ENCODE peak calls at places on chromosomes 7 and 10, in eight cellular contexts. R, K, O, A, B, J, E and W are unnamed samples.

GRCh38 chr7:11341285-11341944 is 367.7 kb downstream of the PHF14 start:
- DNase-seq in K (peak), R (peak), A (peak), E (no peak), B (peak), J (no peak), O (peak), W (peak)

GRCh38 chr10:117241541-117242462 is 888 bp downstream of the SLC18A2 start:
- DNase-seq in A (no peak), K (no peak), O (no peak), B (no peak), E (peak), R (peak), J (no peak), W (no peak)

GRCh38 chr10:121596668-121597503 is 1.4 kb downstream of the FGFR2 start:
- DNase-seq in A (peak), O (peak), R (no peak), B (no peak), J (no peak), E (peak), K (no peak), W (no peak)

GRCh38 chr10:24849537-24850299 is 102.7 kb downstream of the PRTFDC1 start:
- DNase-seq in A (no peak), E (peak), K (no peak), B (no peak), R (no peak), J (no peak), O (peak), W (no peak)

GRCh38 chr7:155488483-155489127 is 30.7 kb downstream of the EN2 start:
- DNase-seq in O (no peak), J (no peak), A (no peak), E (no peak), K (no peak), B (no peak), R (no peak), W (no peak)

GRCh38 chr10:25766687-25767221 is 167.3 kb upstream of the MYO3A start:
- DNase-seq in J (no peak), R (no peak), B (no peak), O (no peak), K (no peak), E (no peak), A (peak), W (no peak)

GRCh38 chr7:32299133-32299702 is 191.0 kb downstream of the LSM5 start:
- DNase-seq in E (no peak), A (no peak), J (no peak), R (no peak), O (no peak), B (peak), K (no peak), W (no peak)

GRCh38 chr10:88184543-88185297 is 321.3 kb downstream of the PTEN start:
- DNase-seq in B (no peak), E (no peak), A (no peak), K (no peak), R (no peak), J (no peak), O (no peak), W (no peak)

GRCh38 chr10:97047788-97048187 is 138.0 kb downstream of the SLIT1 start:
- DNase-seq in E (no peak), K (no peak), O (no peak), J (no peak), A (no peak), R (no peak), B (no peak), W (no peak)

GRCh38 chr10:78185693-78186055 is 152.0 kb downstream of the RPS24 start:
- DNase-seq in R (no peak), B (no peak), E (no peak), O (no peak), J (no peak), K (no peak), A (no peak), W (no peak)

GRCh38 chr7:5750026-5750425 is 31.4 kb downstream of the RNF216 start:
- DNase-seq in R (no peak), B (no peak), E (no peak), K (no peak), O (no peak), J (no peak), A (no peak), W (peak)

GRCh38 chr10:14009315-14010082 is 321.2 kb downstream of the FRMD4A start:
- DNase-seq in B (no peak), O (peak), A (no peak), E (peak), K (no peak), R (no peak), J (peak), W (peak)

GRCh38 chr7:108824840-108825540 is 255.3 kb downstream of the DNAJB9 start:
- DNase-seq in J (no peak), K (no peak), O (no peak), A (peak), B (no peak), R (no peak), E (peak), W (no peak)

GRCh38 chr10:43343126-43343525 is 28.3 kb upstream of the FXYD4 start:
- DNase-seq in J (no peak), B (no peak), A (no peak), E (no peak), K (no peak), R (no peak), O (no peak), W (no peak)

GRCh38 chr10:133466683-133467275 is 13.0 kb downstream of the SCART1 start:
- DNase-seq in B (no peak), E (no peak), K (no peak), O (no peak), A (no peak), R (no peak), J (no peak), W (no peak)

GRCh38 chr7:45259966-45260646 is 102.5 kb downstream of the RAMP3 start:
- DNase-seq in K (no peak), A (peak), O (peak), B (peak), R (peak), E (no peak), J (peak), W (peak)

GRCh38 chr10:101783736-101784118 is 481 bp upstream of the NPM3 start:
- DNase-seq in J (no peak), A (no peak), E (peak), O (no peak), K (no peak), R (no peak), B (no peak), W (no peak)

GRCh38 chr7:80629023-80629422 is 9.4 kb upstream of the CD36 start:
- DNase-seq in O (no peak), R (no peak), B (no peak), E (no peak), A (no peak), J (no peak), K (no peak), W (no peak)

GRCh38 chr10:101489355-101489754 is 98.7 kb downstream of the POLL start:
- DNase-seq in B (peak), O (no peak), R (no peak), K (peak), J (no peak), A (no peak), E (peak), W (peak)

GRCh38 chr10:121096617-121097431 is 245.7 kb downstream of the WDR11 start:
- DNase-seq in K (no peak), O (peak), E (no peak), A (no peak), B (no peak), J (no peak), R (no peak), W (no peak)

GRCh38 chr7:45033931-45034290 is 33.9 kb downstream of the CCM2 start:
- DNase-seq in A (no peak), K (no peak), R (no peak), B (peak), J (no peak), E (peak), O (no peak), W (no peak)

GRCh38 chr10:125023862-125024495 is 82.1 kb downstream of the ZRANB1 start:
- DNase-seq in B (no peak), J (no peak), A (no peak), E (no peak), O (peak), K (peak), R (no peak), W (no peak)

GRCh38 chr7:30135551-30136271 is 925 bp downstream of the MTURN start:
- DNase-seq in J (peak), E (peak), A (no peak), B (peak), K (peak), R (peak), O (peak), W (peak)

GRCh38 chr10:79347894-79348639 is 798 bp downstream of the PPIF start:
- DNase-seq in B (peak), R (peak), K (no peak), O (peak), A (no peak), J (peak), E (peak), W (no peak)

GRCh38 chr10:52571018-52571417 is 201.6 kb downstream of the MBL2 start:
- DNase-seq in K (no peak), R (no peak), O (no peak), A (no peak), E (no peak), B (no peak), J (no peak), W (no peak)

GRCh38 chr7:44063894-44064651 is 1.3 kb downstream of the PGAM2 start:
- DNase-seq in B (no peak), R (no peak), O (no peak), K (no peak), A (no peak), E (no peak), J (no peak), W (no peak)

GRCh38 chr10:98589691-98590090 is 143.0 kb upstream of the HPS1 start:
- DNase-seq in J (no peak), A (no peak), R (no peak), K (no peak), B (no peak), E (no peak), O (no peak), W (no peak)

GRCh38 chr7:6615853-6616555 is 594 bp downstream of the ZNF853 start:
- DNase-seq in A (no peak), R (no peak), J (no peak), B (no peak), O (no peak), K (no peak), E (no peak), W (no peak)

GRCh38 chr7:11835260-11835659 is 3.3 kb upstream of the THSD7A start:
- DNase-seq in R (peak), O (no peak), K (no peak), J (no peak), B (no peak), A (no peak), E (no peak), W (no peak)

GRCh38 chr10:70459061-70459770 is 17.7 kb upstream of the NODAL start:
- DNase-seq in R (no peak), J (no peak), O (no peak), A (no peak), K (no peak), E (no peak), B (no peak), W (no peak)

GRCh38 chr7:91570600-91570999 is 306.4 kb downstream of the FZD1 start:
- DNase-seq in B (no peak), E (no peak), K (no peak), J (no peak), O (no peak), A (no peak), R (no peak), W (no peak)